ENCODE peak calls at places on chromosome 1, in four cellular contexts. One of them, this sample, is unnamed.
A peak's percentile ranks its signal among the peaks of the same experiment; 100 is the strongest.

GRCh38 chr1:95145493-95145892 is 28.3 kb downstream of the TLCD4 start:
- DNase-seq in WTC11: no peak
- DNase-seq in HepG2: no peak
- DNase-seq in A549: no peak
- DNase-seq in this sample: no peak

GRCh38 chr1:171841931-171842723 is 829 bp downstream of the DNM3 start:
- DNase-seq in HepG2: no peak
- DNase-seq in A549: no peak
- DNase-seq in WTC11: peak; percentile 41
- DNase-seq in this sample: no peak

GRCh38 chr1:65687435-65688214 is 105.1 kb upstream of the PDE4B start:
- DNase-seq in HepG2: peak; percentile 90
- DNase-seq in WTC11: peak; percentile 88
- DNase-seq in A549: peak; percentile 53
- DNase-seq in this sample: peak; percentile 86

GRCh38 chr1:223216482-223217205 is 73.6 kb upstream of the TLR5 start:
- DNase-seq in A549: no peak
- DNase-seq in HepG2: no peak
- DNase-seq in WTC11: no peak
- DNase-seq in this sample: no peak

GRCh38 chr1:50023292-50024159 is at the start of gene AGBL4:
- DNase-seq in HepG2: no peak
- DNase-seq in WTC11: peak; percentile 82
- DNase-seq in A549: peak; percentile 16
- DNase-seq in this sample: peak; percentile 50

GRCh38 chr1:65757531-65757930 is 35.2 kb upstream of the PDE4B start:
- DNase-seq in HepG2: no peak
- DNase-seq in A549: no peak
- DNase-seq in WTC11: no peak
- DNase-seq in this sample: no peak

GRCh38 chr1:19569786-19570185 is 74.3 kb upstream of the NBL1 start:
- DNase-seq in WTC11: no peak
- DNase-seq in HepG2: no peak
- DNase-seq in A549: no peak
- DNase-seq in this sample: no peak

GRCh38 chr1:68051475-68051874 is 1.0 kb upstream of the DIRAS3 start:
- DNase-seq in HepG2: no peak
- DNase-seq in WTC11: peak; percentile 73
- DNase-seq in A549: no peak
- DNase-seq in this sample: no peak

GRCh38 chr1:110084226-110085078 is 14.0 kb upstream of the ALX3 start:
- DNase-seq in HepG2: no peak
- DNase-seq in A549: no peak
- DNase-seq in WTC11: peak; percentile 26
- DNase-seq in this sample: no peak

DNA sequence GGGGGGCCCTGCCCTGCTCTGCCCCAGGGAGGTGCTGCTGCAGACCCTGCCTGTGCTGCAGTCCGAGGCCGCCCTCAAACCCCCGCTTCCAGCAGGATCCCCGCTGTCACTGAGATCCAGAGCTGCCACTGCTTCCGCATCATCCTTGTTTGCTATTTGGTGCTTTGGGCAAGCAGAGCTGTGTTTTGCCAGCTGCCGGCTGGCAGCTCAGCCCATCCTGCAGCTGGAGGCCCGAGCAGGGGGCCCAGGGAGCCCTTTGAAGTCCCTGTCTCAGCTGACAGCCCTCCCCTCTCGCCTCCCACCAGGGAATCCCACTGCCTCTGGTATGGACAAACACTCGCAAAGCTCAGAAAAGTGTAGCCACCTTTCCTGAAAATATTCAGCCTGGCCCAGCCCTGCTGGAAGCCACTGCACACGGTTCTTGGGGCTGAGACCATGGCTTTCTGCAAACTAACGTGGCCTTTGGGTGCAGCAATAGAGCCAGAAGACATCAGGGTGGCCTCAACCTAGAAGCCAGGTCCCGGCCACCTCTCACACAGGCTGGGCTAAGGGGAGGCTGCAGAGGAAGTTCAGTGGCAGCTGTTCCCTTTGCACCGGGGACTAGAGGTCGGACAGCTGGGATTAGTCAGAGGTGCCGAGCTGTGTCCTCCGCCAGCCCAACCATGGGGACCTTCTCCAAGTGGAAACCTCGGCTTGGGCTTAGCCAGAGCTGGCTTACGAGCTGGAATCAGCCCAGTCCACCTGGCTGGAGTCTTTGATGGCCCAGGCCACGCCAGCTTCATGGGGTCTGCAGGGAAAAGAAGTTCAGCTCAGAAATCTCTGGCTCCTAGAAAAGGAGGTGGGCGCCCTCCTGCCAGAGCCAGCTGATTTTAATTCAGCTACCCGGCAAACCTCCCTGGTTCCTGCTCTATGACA is 107.1 kb downstream of the SPSB1 start:
- DNase-seq in HepG2: peak; percentile 65
- DNase-seq in WTC11: no peak
- DNase-seq in A549: no peak
- DNase-seq in this sample: no peak
- TF ChIP-seq ESRRA in HepG2: no peak
- TF ChIP-seq ESRRA in WTC11: no peak
- TF ChIP-seq ESRRA in A549: no peak
- TF ChIP-seq ESRRA in this sample: no peak

GRCh38 chr1:228408869-228409805 is 2.5 kb upstream of the TRIM11 start:
- DNase-seq in WTC11: peak; percentile 5
- DNase-seq in A549: no peak
- DNase-seq in HepG2: no peak
- DNase-seq in this sample: no peak

GRCh38 chr1:228408041-228408868 is 1.6 kb upstream of the TRIM11 start:
- DNase-seq in WTC11: no peak
- DNase-seq in HepG2: no peak
- DNase-seq in A549: no peak
- DNase-seq in this sample: no peak

GRCh38 chr1:228405979-228406265 is 713 bp downstream of the TRIM11 start:
- DNase-seq in A549: no peak
- DNase-seq in HepG2: no peak
- DNase-seq in WTC11: no peak
- DNase-seq in this sample: peak; percentile 68

GRCh38 chr1:228405200-228405978 is 1.2 kb downstream of the TRIM11 start:
- DNase-seq in WTC11: no peak
- DNase-seq in HepG2: no peak
- DNase-seq in A549: no peak
- DNase-seq in this sample: no peak

DNA sequence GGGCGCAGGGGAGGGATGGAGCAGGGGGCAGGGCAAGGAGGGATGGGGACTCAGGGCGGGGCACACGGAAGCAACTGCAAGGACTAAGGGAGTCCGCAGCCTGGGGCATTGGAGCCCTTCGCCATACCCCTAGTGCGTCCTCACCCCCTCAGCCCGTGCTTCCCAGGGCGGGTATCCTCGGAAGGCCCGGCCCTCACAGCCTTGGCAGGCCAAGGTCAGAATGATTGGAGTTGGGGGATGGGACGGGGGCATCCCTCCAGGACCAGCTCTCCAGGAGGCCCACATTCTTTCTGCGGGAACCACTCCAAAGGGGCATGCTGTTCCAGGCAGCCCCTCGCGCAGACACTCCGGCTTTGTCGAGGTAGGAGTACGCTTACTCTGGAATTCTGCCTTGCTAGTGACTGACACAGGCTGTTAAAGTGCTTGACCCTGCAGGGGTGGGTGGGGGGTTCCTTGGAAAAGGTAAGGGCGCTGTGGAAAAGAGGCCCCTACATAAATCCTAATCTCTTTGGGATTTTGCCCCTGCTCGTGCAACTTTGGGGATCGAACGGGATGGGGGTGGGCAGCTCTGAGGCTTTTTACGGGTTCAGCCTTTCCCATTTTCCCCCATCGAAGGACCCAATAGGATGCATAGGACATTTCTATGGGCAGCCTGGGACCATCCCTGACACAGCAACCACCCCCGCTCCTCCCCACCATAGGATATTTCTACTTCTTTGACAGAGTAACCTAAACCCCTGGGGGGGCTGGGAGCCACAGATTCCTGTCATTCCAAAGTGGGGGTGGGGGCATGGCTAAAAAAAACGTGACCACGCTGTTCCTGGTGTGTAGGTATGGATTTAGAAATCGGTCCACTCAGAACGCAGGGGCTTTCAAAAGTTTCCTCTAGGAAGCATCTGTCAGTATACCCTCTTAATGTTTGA is 744 bp upstream of the TRIM11 start:
- DNase-seq in WTC11: no peak
- DNase-seq in HepG2: no peak
- DNase-seq in A549: no peak
- DNase-seq in this sample: no peak
- TF ChIP-seq ESRRA in WTC11: no peak
- TF ChIP-seq ESRRA in HepG2: no peak
- TF ChIP-seq ESRRA in A549: no peak
- TF ChIP-seq ESRRA in this sample: peak; percentile 26

GRCh38 chr1:210754931-210755670 is 378.8 kb downstream of the KCNH1 start:
- DNase-seq in HepG2: no peak
- DNase-seq in WTC11: no peak
- DNase-seq in A549: no peak
- DNase-seq in this sample: no peak
- TF ChIP-seq ESRRA in HepG2: no peak
- TF ChIP-seq ESRRA in WTC11: no peak
- TF ChIP-seq ESRRA in A549: no peak
- TF ChIP-seq ESRRA in this sample: no peak

DNA sequence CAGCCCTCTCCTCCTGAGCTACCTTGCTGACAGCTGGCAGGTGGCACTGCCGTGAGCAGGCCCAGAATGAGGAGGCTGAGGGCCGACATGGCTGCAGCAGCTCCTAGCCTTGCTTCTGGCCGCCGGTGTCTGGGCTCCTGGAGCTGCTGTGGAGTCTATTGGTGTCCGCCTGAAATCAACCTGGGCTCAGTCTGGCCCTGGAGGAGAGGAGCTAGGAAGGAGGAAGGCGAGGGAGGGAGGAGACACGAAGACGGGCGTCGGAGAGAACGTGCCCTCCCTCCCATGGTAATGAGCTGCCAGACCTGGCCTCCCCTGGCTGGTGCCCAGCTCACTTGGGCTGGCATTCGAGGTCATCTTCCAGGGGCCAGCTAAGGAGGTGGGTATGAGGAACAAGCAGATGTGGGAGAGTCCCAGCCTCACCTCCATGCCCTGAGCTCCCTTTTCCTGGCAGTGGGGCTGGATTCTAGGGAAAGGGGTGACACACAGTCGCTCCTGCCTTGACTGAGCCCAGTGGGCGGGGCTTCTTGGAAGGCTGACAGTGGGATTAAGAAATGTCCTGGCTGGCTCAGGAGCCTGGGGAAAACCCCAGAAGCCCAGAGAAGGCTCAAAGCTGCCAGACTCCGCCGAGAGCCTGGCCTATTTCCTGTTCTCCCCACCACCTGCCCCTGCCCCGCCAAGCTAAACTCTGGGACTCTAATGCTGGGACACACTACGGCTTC is at the start of gene PDZK1IP1:
- DNase-seq in A549: peak; percentile 55
- DNase-seq in HepG2: no peak
- DNase-seq in WTC11: peak; percentile 34
- DNase-seq in this sample: peak; percentile 45
- TF ChIP-seq ESRRA in A549: no peak
- TF ChIP-seq ESRRA in HepG2: no peak
- TF ChIP-seq ESRRA in WTC11: no peak
- TF ChIP-seq ESRRA in this sample: no peak

GRCh38 chr1:150392627-150393026 is 28.7 kb downstream of the RPRD2 start:
- DNase-seq in WTC11: no peak
- DNase-seq in HepG2: no peak
- DNase-seq in A549: no peak
- DNase-seq in this sample: no peak
- TF ChIP-seq ESRRA in WTC11: no peak
- TF ChIP-seq ESRRA in HepG2: no peak
- TF ChIP-seq ESRRA in A549: no peak
- TF ChIP-seq ESRRA in this sample: no peak

This sample was measured in K562.